ENCODE peak calls at places on chromosomes 5 and 9, in five cellular contexts. One of them, this sample, is unnamed.

GRCh38 chr9:79360387-79361347 is 211.1 kb upstream of the TLE4 start:
- DNase-seq in left ventricle myocardium inferior: no peak
- DNase-seq in cardiac muscle cell: no peak
- DNase-seq in WERI-Rb-1: no peak
- DNase-seq in NT2/D1: peak; percentile 49
- DNase-seq in this sample: no peak

GRCh38 chr9:130391863-130392262 is 52.9 kb upstream of the ASS1 start:
- DNase-seq in left ventricle myocardium inferior: no peak
- DNase-seq in NT2/D1: no peak
- DNase-seq in cardiac muscle cell: no peak
- DNase-seq in WERI-Rb-1: no peak
- DNase-seq in this sample: no peak

GRCh38 chr9:137632432-137633161 is 13.8 kb downstream of the EHMT1 start:
- DNase-seq in left ventricle myocardium inferior: no peak
- DNase-seq in cardiac muscle cell: no peak
- DNase-seq in WERI-Rb-1: no peak
- DNase-seq in NT2/D1: no peak
- DNase-seq in this sample: no peak

GRCh38 chr5:150107909-150108447 is 21.6 kb upstream of the CSF1R start:
- DNase-seq in NT2/D1: no peak
- DNase-seq in cardiac muscle cell: no peak
- DNase-seq in left ventricle myocardium inferior: no peak
- DNase-seq in WERI-Rb-1: no peak
- DNase-seq in this sample: no peak

GRCh38 chr5:73201547-73202513 is 28.8 kb downstream of the TMEM174 start:
- DNase-seq in left ventricle myocardium inferior: peak; percentile 56
- DNase-seq in cardiac muscle cell: peak; percentile 88
- DNase-seq in NT2/D1: peak; percentile 69
- DNase-seq in WERI-Rb-1: peak; percentile 92
- DNase-seq in this sample: peak; percentile 62

GRCh38 chr5:103901885-103902284 is 339.3 kb upstream of the NUDT12 start:
- DNase-seq in NT2/D1: no peak
- DNase-seq in WERI-Rb-1: no peak
- DNase-seq in cardiac muscle cell: no peak
- DNase-seq in left ventricle myocardium inferior: no peak
- DNase-seq in this sample: no peak

GRCh38 chr9:104992696-104993095 is 64.7 kb upstream of the ABCA1 start:
- DNase-seq in left ventricle myocardium inferior: no peak
- DNase-seq in WERI-Rb-1: no peak
- DNase-seq in NT2/D1: no peak
- DNase-seq in cardiac muscle cell: peak; percentile 19
- DNase-seq in this sample: no peak

GRCh38 chr9:34555435-34556230 is 32.8 kb upstream of the ENHO start:
- DNase-seq in cardiac muscle cell: no peak
- DNase-seq in WERI-Rb-1: no peak
- DNase-seq in NT2/D1: no peak
- DNase-seq in left ventricle myocardium inferior: no peak
- DNase-seq in this sample: no peak

GRCh38 chr9:98539954-98540353 is 168.8 kb downstream of the GABBR2 start:
- DNase-seq in left ventricle myocardium inferior: no peak
- DNase-seq in cardiac muscle cell: no peak
- DNase-seq in WERI-Rb-1: no peak
- DNase-seq in NT2/D1: peak; percentile 20
- DNase-seq in this sample: no peak

GRCh38 chr9:7216004-7216821 is 458.4 kb downstream of the KDM4C start:
- DNase-seq in NT2/D1: no peak
- DNase-seq in WERI-Rb-1: no peak
- DNase-seq in cardiac muscle cell: no peak
- DNase-seq in left ventricle myocardium inferior: no peak
- DNase-seq in this sample: peak; percentile 11

GRCh38 chr9:77946969-77947368 is 84.6 kb downstream of the GNAQ start:
- DNase-seq in left ventricle myocardium inferior: no peak
- DNase-seq in cardiac muscle cell: no peak
- DNase-seq in NT2/D1: no peak
- DNase-seq in WERI-Rb-1: no peak
- DNase-seq in this sample: no peak

GRCh38 chr9:126117158-126117425 is 209.5 kb upstream of the MVB12B start:
- DNase-seq in NT2/D1: no peak
- DNase-seq in WERI-Rb-1: no peak
- DNase-seq in left ventricle myocardium inferior: no peak
- DNase-seq in cardiac muscle cell: no peak
- DNase-seq in this sample: no peak

GRCh38 chr5:28450997-28451396 is 1412.6 kb upstream of the CDH9 start:
- DNase-seq in WERI-Rb-1: no peak
- DNase-seq in cardiac muscle cell: no peak
- DNase-seq in left ventricle myocardium inferior: no peak
- DNase-seq in NT2/D1: no peak
- DNase-seq in this sample: no peak

GRCh38 chr9:71285191-71285656 is 163.8 kb upstream of the TRPM3 start:
- DNase-seq in cardiac muscle cell: peak; percentile 82
- DNase-seq in left ventricle myocardium inferior: no peak
- DNase-seq in NT2/D1: peak; percentile 75
- DNase-seq in WERI-Rb-1: peak; percentile 55
- DNase-seq in this sample: peak; percentile 30

GRCh38 chr9:109238677-109239076 is 71.6 kb upstream of the FRRS1L start:
- DNase-seq in left ventricle myocardium inferior: no peak
- DNase-seq in NT2/D1: no peak
- DNase-seq in WERI-Rb-1: no peak
- DNase-seq in cardiac muscle cell: no peak
- DNase-seq in this sample: no peak

GRCh38 chr9:8916771-8917170 is 1117.2 kb upstream of the DMAC1 start:
- DNase-seq in cardiac muscle cell: no peak
- DNase-seq in NT2/D1: no peak
- DNase-seq in WERI-Rb-1: no peak
- DNase-seq in left ventricle myocardium inferior: no peak
- DNase-seq in this sample: no peak

GRCh38 chr5:172798422-172799215 is 27.6 kb upstream of the DUSP1 start:
- DNase-seq in WERI-Rb-1: no peak
- DNase-seq in left ventricle myocardium inferior: no peak
- DNase-seq in NT2/D1: no peak
- DNase-seq in cardiac muscle cell: no peak
- DNase-seq in this sample: no peak

GRCh38 chr9:94156549-94157407 is 72.5 kb downstream of the PTPDC1 start:
- DNase-seq in WERI-Rb-1: no peak
- DNase-seq in NT2/D1: no peak
- DNase-seq in cardiac muscle cell: no peak
- DNase-seq in left ventricle myocardium inferior: peak; percentile 77
- DNase-seq in this sample: no peak

GRCh38 chr9:133701981-133702797 is 36.0 kb downstream of the SARDH start:
- DNase-seq in cardiac muscle cell: no peak
- DNase-seq in WERI-Rb-1: no peak
- DNase-seq in left ventricle myocardium inferior: no peak
- DNase-seq in NT2/D1: no peak
- DNase-seq in this sample: peak; percentile 69

GRCh38 chr9:38301376-38302106 is 91.0 kb upstream of the ALDH1B1 start:
- DNase-seq in NT2/D1: no peak
- DNase-seq in left ventricle myocardium inferior: no peak
- DNase-seq in cardiac muscle cell: no peak
- DNase-seq in WERI-Rb-1: no peak
- DNase-seq in this sample: no peak

GRCh38 chr5:149423287-149424268 is 44.5 kb upstream of the IL17B start:
- DNase-seq in left ventricle myocardium inferior: peak; percentile 57
- DNase-seq in cardiac muscle cell: peak; percentile 89
- DNase-seq in WERI-Rb-1: peak; percentile 60
- DNase-seq in NT2/D1: no peak
- DNase-seq in this sample: no peak

GRCh38 chr5:3029396-3029795 is 277.9 kb upstream of the IRX2 start:
- DNase-seq in NT2/D1: no peak
- DNase-seq in WERI-Rb-1: no peak
- DNase-seq in left ventricle myocardium inferior: no peak
- DNase-seq in cardiac muscle cell: no peak
- DNase-seq in this sample: no peak

GRCh38 chr9:113582698-113583200 is 119.2 kb downstream of the RGS3 start:
- DNase-seq in cardiac muscle cell: no peak
- DNase-seq in NT2/D1: no peak
- DNase-seq in WERI-Rb-1: no peak
- DNase-seq in left ventricle myocardium inferior: no peak
- DNase-seq in this sample: no peak

GRCh38 chr5:171573021-171573420 is 153.6 kb downstream of the FGF18 start:
- DNase-seq in cardiac muscle cell: no peak
- DNase-seq in NT2/D1: no peak
- DNase-seq in WERI-Rb-1: no peak
- DNase-seq in left ventricle myocardium inferior: no peak
- DNase-seq in this sample: no peak

GRCh38 chr9:83662933-83663332 is 40.0 kb downstream of the IDNK start:
- DNase-seq in left ventricle myocardium inferior: no peak
- DNase-seq in cardiac muscle cell: no peak
- DNase-seq in WERI-Rb-1: no peak
- DNase-seq in NT2/D1: no peak
- DNase-seq in this sample: no peak

GRCh38 chr5:127517110-127517479 is 345 bp upstream of the PRRC1 start:
- DNase-seq in cardiac muscle cell: no peak
- DNase-seq in WERI-Rb-1: peak; percentile 53
- DNase-seq in left ventricle myocardium inferior: peak; percentile 17
- DNase-seq in NT2/D1: no peak
- DNase-seq in this sample: no peak

GRCh38 chr9:25864509-25864908 is 186.3 kb upstream of the TUSC1 start:
- DNase-seq in cardiac muscle cell: no peak
- DNase-seq in WERI-Rb-1: no peak
- DNase-seq in left ventricle myocardium inferior: no peak
- DNase-seq in NT2/D1: no peak
- DNase-seq in this sample: no peak

GRCh38 chr5:139108056-139108811 is 89.9 kb downstream of the SIL1 start:
- DNase-seq in left ventricle myocardium inferior: no peak
- DNase-seq in cardiac muscle cell: no peak
- DNase-seq in NT2/D1: no peak
- DNase-seq in WERI-Rb-1: no peak
- DNase-seq in this sample: no peak

DNA sequence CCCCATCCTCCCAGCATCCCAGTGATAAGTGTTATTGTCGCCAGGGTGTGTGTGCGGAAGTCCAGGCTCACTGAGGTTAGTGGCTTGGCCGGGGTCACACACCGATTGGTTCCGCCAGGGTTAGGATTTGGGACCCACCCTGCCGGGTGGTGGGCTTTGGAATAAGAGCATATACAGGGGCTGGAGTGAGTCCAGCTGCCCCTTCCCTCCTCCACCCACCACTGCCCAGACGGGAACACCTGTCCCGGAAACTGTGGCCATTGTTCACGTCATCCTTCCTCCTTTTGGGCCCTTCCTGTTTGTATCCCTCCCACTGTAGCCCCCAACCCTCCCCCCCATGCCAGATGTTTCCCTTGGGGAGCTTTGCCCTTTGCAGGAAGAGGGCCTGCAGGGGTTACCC is 5.0 kb downstream of the N4BP3 start:
- DNase-seq in WERI-Rb-1: no peak
- DNase-seq in NT2/D1: no peak
- DNase-seq in left ventricle myocardium inferior: no peak
- DNase-seq in cardiac muscle cell: no peak
- DNase-seq in this sample: no peak
- H3K36me3 ChIP-seq in WERI-Rb-1: peaks cover 3% of the 10 kb centered on the region
- H3K36me3 ChIP-seq in NT2/D1: peaks cover 38% of the 10 kb centered on the region
- H3K36me3 ChIP-seq in left ventricle myocardium inferior: no peaks in the 10 kb centered on the region
- H3K36me3 ChIP-seq in cardiac muscle cell: peaks cover 6% of the 10 kb centered on the region
- H3K36me3 ChIP-seq in this sample: no peaks in the 10 kb centered on the region

GRCh38 chr9:134724912-134725604 is 83.5 kb downstream of the COL5A1 start:
- DNase-seq in cardiac muscle cell: no peak
- DNase-seq in NT2/D1: no peak
- DNase-seq in left ventricle myocardium inferior: no peak
- DNase-seq in WERI-Rb-1: no peak
- DNase-seq in this sample: no peak

GRCh38 chr9:134726026-134726721 is 84.6 kb downstream of the COL5A1 start:
- DNase-seq in cardiac muscle cell: no peak
- DNase-seq in NT2/D1: no peak
- DNase-seq in WERI-Rb-1: no peak
- DNase-seq in left ventricle myocardium inferior: no peak
- DNase-seq in this sample: no peak

GRCh38 chr9:134728021-134728795 is 86.6 kb downstream of the COL5A1 start:
- DNase-seq in NT2/D1: no peak
- DNase-seq in left ventricle myocardium inferior: no peak
- DNase-seq in WERI-Rb-1: no peak
- DNase-seq in cardiac muscle cell: no peak
- DNase-seq in this sample: no peak

GRCh38 chr9:134725605-134725940 is 84.0 kb downstream of the COL5A1 start:
- DNase-seq in cardiac muscle cell: no peak
- DNase-seq in NT2/D1: no peak
- DNase-seq in left ventricle myocardium inferior: no peak
- DNase-seq in WERI-Rb-1: no peak
- DNase-seq in this sample: no peak

GRCh38 chr9:134726722-134727034 is 85.1 kb downstream of the COL5A1 start:
- DNase-seq in cardiac muscle cell: no peak
- DNase-seq in left ventricle myocardium inferior: no peak
- DNase-seq in NT2/D1: no peak
- DNase-seq in WERI-Rb-1: no peak
- DNase-seq in this sample: no peak
- H3K36me3 ChIP-seq in cardiac muscle cell: no peaks in the 10 kb centered on the region
- H3K36me3 ChIP-seq in left ventricle myocardium inferior: no peaks in the 10 kb centered on the region
- H3K36me3 ChIP-seq in NT2/D1: peaks cover 96% of the 10 kb centered on the region
- H3K36me3 ChIP-seq in WERI-Rb-1: peaks cover 3% of the 10 kb centered on the region
- H3K36me3 ChIP-seq in this sample: no peaks in the 10 kb centered on the region

GRCh38 chr5:124341066-124341943 is 405.1 kb downstream of the ZNF608 start:
- DNase-seq in NT2/D1: no peak
- DNase-seq in left ventricle myocardium inferior: no peak
- DNase-seq in cardiac muscle cell: no peak
- DNase-seq in WERI-Rb-1: no peak
- DNase-seq in this sample: no peak

GRCh38 chr5:124342027-124342471 is 404.4 kb downstream of the ZNF608 start:
- DNase-seq in NT2/D1: no peak
- DNase-seq in left ventricle myocardium inferior: peak; percentile 20
- DNase-seq in WERI-Rb-1: no peak
- DNase-seq in cardiac muscle cell: peak; percentile 12
- DNase-seq in this sample: no peak

GRCh38 chr5:124333295-124333979 is 413.0 kb downstream of the ZNF608 start:
- DNase-seq in WERI-Rb-1: no peak
- DNase-seq in left ventricle myocardium inferior: no peak
- DNase-seq in cardiac muscle cell: no peak
- DNase-seq in NT2/D1: no peak
- DNase-seq in this sample: no peak

GRCh38 chr5:124342586-124342985 is 403.9 kb downstream of the ZNF608 start:
- DNase-seq in NT2/D1: no peak
- DNase-seq in left ventricle myocardium inferior: no peak
- DNase-seq in cardiac muscle cell: no peak
- DNase-seq in WERI-Rb-1: no peak
- DNase-seq in this sample: no peak

GRCh38 chr5:124337996-124338395 is 408.4 kb downstream of the ZNF608 start:
- DNase-seq in cardiac muscle cell: no peak
- DNase-seq in NT2/D1: no peak
- DNase-seq in WERI-Rb-1: no peak
- DNase-seq in left ventricle myocardium inferior: no peak
- DNase-seq in this sample: no peak
- H3K36me3 ChIP-seq in cardiac muscle cell: no peaks in the 10 kb centered on the region
- H3K36me3 ChIP-seq in NT2/D1: no peaks in the 10 kb centered on the region
- H3K36me3 ChIP-seq in WERI-Rb-1: no peaks in the 10 kb centered on the region
- H3K36me3 ChIP-seq in left ventricle myocardium inferior: no peaks in the 10 kb centered on the region
- H3K36me3 ChIP-seq in this sample: no peaks in the 10 kb centered on the region

DNA sequence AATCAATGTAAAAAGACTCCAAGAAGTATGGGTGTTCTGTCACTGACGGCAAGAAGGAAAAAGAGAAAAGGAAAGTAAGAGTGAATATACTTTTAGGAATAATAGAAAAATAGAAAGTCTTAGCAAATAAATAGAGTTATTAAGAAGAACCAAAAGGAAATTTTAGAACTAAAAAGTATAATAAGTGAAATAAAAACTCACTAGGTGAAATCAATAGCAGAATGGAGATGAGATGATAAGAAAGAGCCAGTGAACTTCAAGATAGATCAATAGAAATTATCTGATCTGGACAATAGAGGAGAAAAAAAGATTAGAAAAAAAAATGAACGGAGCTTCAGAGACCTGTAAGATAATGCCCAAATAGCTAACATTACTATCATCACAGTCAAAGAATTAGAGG is 31.6 kb upstream of the ANXA6 start:
- DNase-seq in WERI-Rb-1: no peak
- DNase-seq in left ventricle myocardium inferior: no peak
- DNase-seq in cardiac muscle cell: no peak
- DNase-seq in NT2/D1: no peak
- DNase-seq in this sample: no peak
- H3K36me3 ChIP-seq in WERI-Rb-1: no peaks in the 10 kb centered on the region
- H3K36me3 ChIP-seq in left ventricle myocardium inferior: peaks cover 49% of the 10 kb centered on the region
- H3K36me3 ChIP-seq in cardiac muscle cell: peaks cover 10% of the 10 kb centered on the region
- H3K36me3 ChIP-seq in NT2/D1: no peaks in the 10 kb centered on the region
- H3K36me3 ChIP-seq in this sample: peaks cover 45% of the 10 kb centered on the region

This sample was measured in CD4-positive, alpha-beta memory T cell.